ENCODE peak calls at places on chromosome 13, in six cellular contexts. S is A549, M is lung, A is H9, B is Panc1, D is PC-9. V is an unnamed sample.

GRCh38 chr13:41222259-41222852 is 28.0 kb upstream of the KBTBD7 start:
- DNase-seq in M (peak), S (peak), D (peak), A (peak), B (peak), V (no peak)

GRCh38 chr13:44969858-44970484 is 19.3 kb downstream of the NUFIP1 start:
- DNase-seq in M (no peak), A (no peak), S (peak), B (no peak), D (peak), V (no peak)

GRCh38 chr13:95494082-95494681 is 58.3 kb upstream of the CLDN10 start:
- DNase-seq in D (peak), A (no peak), B (peak), M (no peak), S (peak), V (no peak)

GRCh38 chr13:75326173-75327131 is 155.5 kb downstream of the TBC1D4 start:
- DNase-seq in A (no peak), D (no peak), S (no peak), M (no peak), B (no peak), V (no peak)

GRCh38 chr13:73681779-73682178 is 452.4 kb downstream of the KLF12 start:
- DNase-seq in D (no peak), A (no peak), S (no peak), B (no peak), M (no peak), V (no peak)

GRCh38 chr13:111491021-111491420 is 170.6 kb downstream of the TEX29 start:
- DNase-seq in B (no peak), D (no peak), S (no peak), M (no peak), A (no peak), V (no peak)

GRCh38 chr13:43058318-43058674 is 34.9 kb downstream of the DNAJC15 start:
- DNase-seq in D (peak), B (no peak), M (no peak), S (peak), A (peak), V (no peak)

GRCh38 chr13:111915104-111915551 is 151.8 kb upstream of the SOX1 start:
- DNase-seq in M (no peak), A (peak), B (no peak), S (no peak), D (no peak), V (no peak)

GRCh38 chr13:56755181-56755580 is 385.5 kb upstream of the PRR20A start:
- DNase-seq in S (no peak), D (no peak), M (no peak), A (no peak), B (no peak), V (no peak)

GRCh38 chr13:36275190-36276002 is 22.2 kb downstream of the CCDC169 start:
- DNase-seq in S (peak), M (no peak), A (no peak), B (no peak), D (peak), V (no peak)

GRCh38 chr13:84607614-84608013 is 725.3 kb upstream of the SLITRK1 start:
- DNase-seq in S (no peak), M (no peak), A (no peak), B (no peak), D (no peak), V (no peak)

GRCh38 chr13:80979035-80979641 is 638.2 kb upstream of the SPRY2 start:
- DNase-seq in A (peak), B (peak), D (no peak), S (peak), M (peak), V (no peak)

GRCh38 chr13:23735329-23735728 is 153.9 kb downstream of the MIPEP start:
- DNase-seq in B (no peak), M (no peak), A (no peak), S (no peak), D (no peak), V (no peak)

GRCh38 chr13:23736541-23736940 is 152.7 kb downstream of the MIPEP start:
- DNase-seq in D (no peak), A (no peak), M (no peak), B (no peak), S (no peak), V (no peak)

GRCh38 chr13:23728807-23729206 is 158.6 kb downstream of the TNFRSF19 start:
- DNase-seq in M (no peak), S (no peak), A (no peak), D (no peak), B (no peak), V (no peak)

GRCh38 chr13:23730251-23730650 is 158.9 kb downstream of the MIPEP start:
- DNase-seq in B (no peak), M (peak), A (no peak), S (no peak), D (no peak), V (no peak)

GRCh38 chr13:23731709-23732108 is 157.5 kb downstream of the MIPEP start:
- DNase-seq in B (no peak), M (no peak), S (no peak), D (no peak), A (no peak), V (no peak)
- H3K27ac ChIP-seq in B (no peak), M (no peak), S (no peak), D (no peak), A (no peak), V (no peak)

DNA sequence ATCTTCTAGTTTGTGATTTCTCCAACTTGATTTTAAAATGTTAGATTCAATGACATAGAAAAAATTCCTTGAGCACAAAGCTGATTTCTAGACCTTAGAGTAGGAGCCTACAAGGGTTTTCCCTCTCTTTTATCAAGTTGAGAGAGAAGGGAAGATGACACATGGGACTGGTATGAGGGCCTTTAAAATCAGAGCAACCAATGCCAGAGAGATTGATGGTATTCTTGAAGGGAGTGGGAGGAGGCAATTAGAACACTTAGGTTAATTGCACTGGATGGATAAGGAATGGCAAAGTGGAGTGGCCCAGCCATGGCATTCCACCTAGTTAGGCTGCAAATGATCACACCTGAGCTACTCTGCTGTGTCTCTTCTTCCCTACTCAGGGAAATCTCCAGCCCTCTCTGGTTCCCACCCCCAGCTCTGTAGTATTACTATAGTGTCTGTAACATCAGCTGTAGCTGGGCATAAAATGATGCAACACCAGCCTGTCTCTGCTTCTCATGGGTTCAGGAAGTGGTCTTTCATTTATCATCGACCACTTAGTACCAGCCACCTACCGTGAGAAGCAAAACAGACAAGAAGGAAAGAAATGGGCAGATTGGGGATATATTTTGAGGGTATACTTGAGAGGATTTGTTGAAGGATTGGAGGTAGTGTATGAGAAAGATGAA is 333.6 kb downstream of the DLEU7 start:
- DNase-seq in S (no peak), B (no peak), A (no peak), M (no peak), D (no peak), V (no peak)
- H3K27ac ChIP-seq in S (no peak), B (peak), A (no peak), M (no peak), D (no peak), V (no peak)

GRCh38 chr13:79646880-79647279 is 165.9 kb downstream of the NDFIP2 start:
- DNase-seq in M (no peak), D (no peak), A (no peak), S (no peak), B (no peak), V (no peak)
- H3K27ac ChIP-seq in M (no peak), D (no peak), A (no peak), S (no peak), B (no peak), V (no peak)

GRCh38 chr13:29524176-29524575 is 71.3 kb downstream of the SLC7A1 start:
- DNase-seq in D (no peak), S (no peak), A (no peak), B (no peak), M (no peak), V (no peak)
- H3K27ac ChIP-seq in D (no peak), S (no peak), A (no peak), B (no peak), M (no peak), V (no peak)

DNA sequence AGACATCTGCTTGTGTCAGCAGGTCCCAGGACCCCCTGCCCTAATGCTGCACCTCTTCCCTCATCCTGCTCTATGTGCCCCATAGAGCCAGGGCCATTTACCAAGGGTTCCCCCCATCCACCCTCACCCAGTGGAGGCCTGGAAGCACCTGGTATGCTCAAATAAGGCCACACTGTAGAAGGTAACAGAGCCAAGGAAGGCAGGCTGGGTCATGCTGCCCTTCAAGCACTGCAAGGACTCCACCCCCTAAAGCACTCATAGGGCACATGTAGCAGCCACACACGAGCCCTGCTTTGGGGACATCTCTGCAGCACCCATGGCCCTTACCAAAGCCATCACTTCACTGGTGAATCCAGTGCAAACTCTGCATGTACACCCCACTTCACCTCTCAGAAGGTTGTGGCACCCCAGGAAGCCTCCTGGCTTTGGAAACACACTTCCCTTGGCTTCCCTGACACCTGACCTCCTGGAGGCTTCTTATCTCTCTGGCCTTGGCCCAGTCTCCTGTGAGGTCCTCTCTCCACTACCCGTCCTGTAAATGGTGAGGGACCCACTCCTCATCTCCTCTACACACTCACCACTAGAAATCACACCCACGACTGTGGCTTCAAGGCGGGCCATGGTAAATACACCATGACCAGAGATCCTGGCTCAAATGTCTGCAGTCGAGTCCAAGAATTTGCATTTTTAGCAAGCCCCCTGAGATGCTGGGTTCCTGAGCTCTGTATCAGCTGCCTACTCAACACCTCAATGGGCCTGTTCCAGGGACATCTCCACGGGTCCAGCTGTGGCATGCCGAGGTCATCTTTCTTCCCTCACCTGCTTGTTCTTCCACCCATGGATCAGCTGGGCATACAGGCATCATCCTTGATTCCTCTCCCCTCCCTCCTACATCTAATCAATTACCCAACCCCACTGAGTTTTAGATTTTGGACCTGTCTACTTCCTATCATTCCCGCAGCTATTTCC is 80.9 kb upstream of the DOCK9 start:
- DNase-seq in D (no peak), A (no peak), M (no peak), S (no peak), B (no peak), V (no peak)
- H3K27ac ChIP-seq in D (no peak), A (no peak), M (peak), S (peak), B (no peak), V (no peak)